ENCODE peak calls at places on chromosomes 12 and 14, in seven cellular contexts. P is effector CD4-positive, alpha-beta T cell; R is activated CD4-positive, alpha-beta T cell treated with anti-CD3 and anti-CD28 coated beads, Interleukin-2, amount 50 U/mL, for 4 hours; O is AG09309; N is neuronal stem cell; U is GM12865; Q is activated CD4-positive, alpha-beta memory T cell treated with anti-CD3 and anti-CD28 coated beads for 36 hours. C is an unnamed sample.

GRCh38 chr12:12018454-12018853 is 52.3 kb upstream of the BCL2L14 start:
- DNase-seq in Q (no peak), O (no peak), N (no peak), U (no peak), R (no peak), P (no peak), C (no peak)

GRCh38 chr12:11133816-11134215 is 628 bp downstream of the TAS2R30 start:
- DNase-seq in U (no peak), N (no peak), Q (no peak), P (no peak), O (peak), R (no peak), C (no peak)

GRCh38 chr12:98725481-98726247 is 80.6 kb downstream of the APAF1 start:
- DNase-seq in R (peak), O (peak), Q (peak), U (peak), N (peak), P (peak), C (no peak)

GRCh38 chr14:59688224-59689170 is 111.9 kb upstream of the CCDC175 start:
- DNase-seq in P (no peak), R (no peak), O (peak), Q (peak), U (peak), N (peak), C (no peak)

GRCh38 chr12:49937639-49938300 is 12.8 kb upstream of the AQP2 start:
- DNase-seq in U (no peak), R (no peak), O (no peak), Q (no peak), P (no peak), N (no peak), C (no peak)

GRCh38 chr12:105459760-105460325 is 129.4 kb downstream of the C12orf75 start:
- DNase-seq in P (no peak), Q (no peak), U (peak), N (no peak), O (no peak), R (no peak), C (no peak)

GRCh38 chr14:105477659-105478623 is 3.3 kb downstream of the CRIP2 start:
- DNase-seq in P (peak), U (no peak), O (no peak), R (peak), Q (peak), N (no peak), C (no peak)

GRCh38 chr12:130835436-130835835 is 3.6 kb downstream of the STX2 start:
- DNase-seq in O (no peak), R (no peak), P (no peak), Q (no peak), N (no peak), U (no peak), C (no peak)

GRCh38 chr14:69355955-69356321 is 42.2 kb downstream of the ERH start:
- DNase-seq in O (peak), U (no peak), P (no peak), Q (no peak), R (no peak), N (no peak), C (no peak)

GRCh38 chr14:104249092-104249491 is 110.7 kb downstream of the KIF26A start:
- DNase-seq in R (no peak), O (no peak), N (no peak), U (no peak), Q (no peak), P (no peak), C (peak)

GRCh38 chr12:70185301-70185700 is 57.9 kb upstream of the CNOT2 start:
- DNase-seq in U (no peak), Q (no peak), N (no peak), R (no peak), P (no peak), O (no peak), C (no peak)

GRCh38 chr12:95548056-95548538 is 3.2 kb downstream of the USP44 start:
- DNase-seq in O (no peak), U (no peak), Q (peak), N (peak), P (peak), R (peak), C (peak)

GRCh38 chr14:69355155-69355954 is 42.7 kb downstream of the ERH start:
- DNase-seq in Q (no peak), P (no peak), N (no peak), R (no peak), O (no peak), U (peak), C (no peak)

GRCh38 chr12:6443361-6443983 is 1.3 kb upstream of the CD27 start:
- DNase-seq in Q (peak), P (no peak), R (no peak), U (peak), N (no peak), O (no peak), C (no peak)

GRCh38 chr14:101599234-101599885 is 38.1 kb downstream of the DIO3 start:
- DNase-seq in P (no peak), O (no peak), R (no peak), U (no peak), Q (no peak), N (no peak), C (peak)

GRCh38 chr12:120939523-120939922 is 35.4 kb upstream of the SPPL3 start:
- DNase-seq in N (no peak), O (no peak), P (no peak), U (no peak), R (no peak), Q (no peak), C (no peak)

GRCh38 chr12:103046154-103046553 is 88.7 kb downstream of the ASCL1 start:
- DNase-seq in N (no peak), Q (no peak), U (no peak), P (no peak), R (no peak), O (no peak), C (no peak)

GRCh38 chr12:74747305-74747704 is 209.7 kb downstream of the ATXN7L3B start:
- DNase-seq in N (no peak), O (no peak), R (no peak), U (no peak), Q (no peak), P (no peak), C (no peak)

GRCh38 chr14:91356218-91356763 is 61.3 kb downstream of the CCDC88C start:
- DNase-seq in O (no peak), R (no peak), Q (no peak), P (no peak), U (peak), N (no peak), C (peak)

GRCh38 chr12:109779382-109779781 is 53.8 kb downstream of the TRPV4 start:
- DNase-seq in N (no peak), P (no peak), Q (no peak), R (no peak), U (peak), O (no peak), C (no peak)

GRCh38 chr12:42698213-42698612 is 108.7 kb upstream of the PRICKLE1 start:
- DNase-seq in P (no peak), R (no peak), U (no peak), O (peak), N (no peak), Q (no peak), C (no peak)

GRCh38 chr12:53234236-53234635 is 2.2 kb upstream of the RARG start:
- DNase-seq in Q (peak), N (no peak), R (no peak), O (no peak), U (no peak), P (no peak), C (no peak)

GRCh38 chr12:24661657-24662096 is 287.2 kb downstream of the BCAT1 start:
- DNase-seq in P (no peak), R (no peak), Q (no peak), N (no peak), O (peak), U (no peak), C (no peak)

C was measured in RWPE2.